ENCODE peak calls at places on chromosomes 12 and 14, in six cellular contexts. U is heart left ventricle, Z is OCI-LY7, B is heart right ventricle, O is omental fat pad, K is AG09319. G is an unnamed sample.

GRCh38 chr12:28027328-28027727 is 54.8 kb upstream of the PTHLH start:
- DNase-seq in U (no peak), Z (no peak), B (no peak), O (no peak), K (no peak), G (no peak)

GRCh38 chr12:54981796-54982195 is 2.8 kb downstream of the TESPA1 start:
- DNase-seq in U (no peak), Z (no peak), B (no peak), O (no peak), K (no peak), G (no peak)

GRCh38 chr12:62438098-62438692 is 28.4 kb upstream of the MON2 start:
- DNase-seq in U (peak; percentile 25), Z (peak; percentile 60), B (peak; percentile 47), O (no peak), K (peak; percentile 32), G (peak; percentile 64)

GRCh38 chr14:92252291-92252690 is 70.7 kb upstream of the SLC24A4 start:
- DNase-seq in U (no peak), Z (no peak), B (no peak), O (no peak), K (no peak), G (no peak)

GRCh38 chr12:77847665-77848431 is 17.2 kb downstream of the NAV3 start:
- DNase-seq in U (no peak), Z (peak; percentile 85), B (no peak), O (no peak), K (peak; percentile 42), G (no peak)

GRCh38 chr12:47790676-47791350 is 17.8 kb downstream of the SLC48A1 start:
- DNase-seq in U (no peak), Z (no peak), B (no peak), O (no peak), K (no peak), G (no peak)

GRCh38 chr14:100904307-100905019 is 941 bp upstream of the RTL1 start:
- DNase-seq in U (no peak), Z (no peak), B (no peak), O (no peak), K (no peak), G (no peak)

GRCh38 chr12:90216815-90217214 is 508.2 kb upstream of the ATP2B1 start:
- DNase-seq in U (peak; percentile 25), Z (no peak), B (peak; percentile 13), O (no peak), K (no peak), G (no peak)

GRCh38 chr12:59708059-59708458 is 112.2 kb downstream of the SLC16A7 start:
- DNase-seq in U (no peak), Z (no peak), B (no peak), O (no peak), K (peak; percentile 7), G (no peak)

GRCh38 chr12:31897791-31898503 is 61.3 kb upstream of the RESF1 start:
- DNase-seq in U (peak; percentile 34), Z (peak; percentile 32), B (peak; percentile 20), O (no peak), K (no peak), G (no peak)

GRCh38 chr12:81015510-81015909 is 62.4 kb upstream of the ACSS3 start:
- DNase-seq in U (no peak), Z (no peak), B (no peak), O (no peak), K (no peak), G (no peak)

GRCh38 chr14:104158827-104159798 is 20.7 kb downstream of the KIF26A start:
- DNase-seq in U (peak; percentile 51), Z (no peak), B (peak; percentile 37), O (no peak), K (no peak), G (no peak)

GRCh38 chr12:90943248-90943647 is 11.7 kb downstream of the CCER1 start:
- DNase-seq in U (no peak), Z (no peak), B (no peak), O (no peak), K (no peak), G (no peak)

GRCh38 chr14:60106341-60106740 is 14.6 kb downstream of the PCNX4 start:
- DNase-seq in U (peak; percentile 16), Z (no peak), B (no peak), O (no peak), K (no peak), G (no peak)

DNA sequence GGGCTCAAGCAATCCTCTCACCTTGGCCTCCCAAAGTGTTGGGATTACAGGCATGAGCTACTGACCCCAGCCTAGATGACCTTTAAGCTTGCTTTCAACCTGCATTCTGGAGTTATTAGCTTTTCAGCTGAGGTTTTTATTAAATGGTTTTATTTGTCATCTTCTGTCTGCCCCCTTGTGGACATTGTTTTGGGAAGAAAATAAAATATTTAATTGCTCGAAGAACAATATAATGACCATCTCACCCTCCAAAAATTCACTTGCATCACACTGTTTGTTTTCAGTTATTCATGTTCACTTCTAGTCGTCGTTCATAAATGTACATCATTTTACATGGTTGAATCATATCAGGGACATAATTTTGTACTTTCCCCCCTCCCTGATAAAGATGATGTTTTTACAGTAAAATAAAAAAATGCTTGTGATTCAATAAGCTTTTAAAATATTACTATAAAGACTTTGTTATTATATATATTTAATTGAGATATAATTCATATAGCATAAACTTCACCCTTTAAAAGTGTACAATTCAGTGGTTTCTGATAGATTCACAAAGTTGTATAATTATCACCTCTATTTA is 10.1 kb upstream of the SPATS2 start:
- DNase-seq in U (no peak), Z (peak; percentile 64), B (no peak), O (no peak), K (no peak), G (no peak)
- TF ChIP-seq CTCF in U (peak; percentile 25), Z (peak; percentile 85), B (peak; percentile 43), O (no peak), K (peak; percentile 52), G (peak; percentile 87)

DNA sequence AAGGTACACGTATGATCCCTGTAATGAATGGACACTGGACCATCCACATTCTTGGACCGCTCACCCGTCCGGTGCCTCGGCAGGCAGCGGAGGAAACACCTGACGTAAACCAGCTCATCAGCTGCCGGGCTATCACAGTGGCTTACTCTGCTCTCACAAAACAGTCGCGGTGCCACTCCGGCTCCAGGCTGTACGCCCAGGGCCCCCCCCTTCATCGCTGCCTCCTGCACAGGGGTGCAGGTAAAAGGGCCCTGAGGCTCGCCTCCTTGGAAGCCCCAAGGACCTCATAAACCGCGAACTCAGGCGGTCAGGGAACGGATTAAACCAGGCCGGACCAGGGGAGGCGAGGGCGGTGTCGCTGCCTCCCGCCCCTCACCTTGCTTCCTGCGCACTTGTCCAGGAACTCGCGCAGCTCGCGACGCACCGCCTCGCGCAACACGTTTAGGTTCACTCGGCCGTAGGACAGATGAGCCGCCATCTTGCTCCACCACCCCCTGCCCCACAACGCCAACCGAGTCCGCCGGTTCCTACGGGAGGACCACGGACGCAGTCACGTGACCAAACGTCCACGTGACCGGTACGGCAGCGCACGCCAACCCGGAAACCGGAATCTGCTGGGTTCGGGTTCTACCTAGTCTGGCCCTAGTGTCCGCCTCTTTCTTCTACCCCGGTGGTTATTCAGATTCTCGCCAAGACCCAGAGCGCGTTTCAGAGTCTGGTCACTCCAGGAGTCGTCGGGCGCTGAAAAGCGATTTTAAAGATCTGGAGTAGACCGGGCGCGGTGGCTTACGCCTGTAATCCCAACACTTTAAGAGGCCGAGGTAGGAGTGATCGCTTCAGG is at the start of gene VPS33A:
- DNase-seq in U (peak; percentile 95), Z (peak; percentile 100), B (peak; percentile 95), O (peak; percentile 95), K (peak; percentile 98), G (peak; percentile 97)
- TF ChIP-seq CTCF in U (no peak), Z (no peak), B (no peak), O (no peak), K (no peak), G (no peak)

DNA sequence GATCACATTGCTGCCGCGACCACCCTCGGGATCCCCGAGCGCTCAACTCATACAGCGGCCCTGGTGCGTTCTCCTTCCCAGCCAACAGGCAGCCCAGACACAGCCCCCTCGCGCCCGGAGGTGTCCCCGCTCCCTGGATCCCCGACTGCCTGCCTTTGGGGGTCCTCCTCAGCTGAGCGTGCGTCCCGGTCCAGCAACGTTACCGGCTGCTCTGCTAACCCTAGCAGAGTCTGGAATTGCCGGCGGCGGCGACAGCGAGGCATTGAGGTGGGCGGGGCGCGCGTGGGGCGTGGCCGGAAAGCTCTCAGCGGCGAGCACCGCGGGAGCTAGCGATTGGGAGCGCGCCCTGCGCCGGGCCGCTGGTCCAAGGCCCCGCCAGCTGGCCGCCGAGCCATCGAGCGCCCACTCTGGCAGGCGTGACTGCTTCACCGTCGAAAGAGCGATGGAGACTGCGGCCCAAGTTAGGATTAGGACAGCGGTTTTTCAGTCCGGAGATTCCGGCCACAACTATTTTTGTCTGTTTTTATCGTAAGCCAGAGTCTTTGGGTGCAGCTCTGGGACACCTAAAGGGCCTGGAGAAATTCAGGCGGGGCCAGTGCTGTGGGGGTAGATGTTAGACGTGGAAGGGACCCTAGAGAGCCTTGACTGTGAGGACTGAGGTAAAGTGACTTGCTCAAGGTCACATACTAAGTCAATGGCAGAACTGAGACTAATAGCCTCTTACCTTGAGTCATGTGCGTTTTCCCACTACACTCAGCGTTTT is at the start of gene HEATR5A:
- DNase-seq in U (peak; percentile 96), Z (peak; percentile 95), B (peak; percentile 95), O (peak; percentile 79), K (peak; percentile 90), G (peak; percentile 98)
- TF ChIP-seq CTCF in U (no peak), Z (peak; percentile 54), B (no peak), O (no peak), K (peak; percentile 18), G (no peak)

GRCh38 chr12:107375231-107375630 is 281.9 kb upstream of the CRY1 start:
- DNase-seq in U (no peak), Z (no peak), B (no peak), O (no peak), K (no peak), G (no peak)

GRCh38 chr12:107374136-107374535 is 280.8 kb upstream of the CRY1 start:
- DNase-seq in U (no peak), Z (peak; percentile 2), B (no peak), O (no peak), K (no peak), G (no peak)

GRCh38 chr12:107373238-107373809 is 280.0 kb upstream of the CRY1 start:
- DNase-seq in U (no peak), Z (no peak), B (no peak), O (no peak), K (no peak), G (no peak)

GRCh38 chr12:107369679-107370078 is 276.3 kb upstream of the CRY1 start:
- DNase-seq in U (no peak), Z (no peak), B (no peak), O (no peak), K (no peak), G (no peak)

DNA sequence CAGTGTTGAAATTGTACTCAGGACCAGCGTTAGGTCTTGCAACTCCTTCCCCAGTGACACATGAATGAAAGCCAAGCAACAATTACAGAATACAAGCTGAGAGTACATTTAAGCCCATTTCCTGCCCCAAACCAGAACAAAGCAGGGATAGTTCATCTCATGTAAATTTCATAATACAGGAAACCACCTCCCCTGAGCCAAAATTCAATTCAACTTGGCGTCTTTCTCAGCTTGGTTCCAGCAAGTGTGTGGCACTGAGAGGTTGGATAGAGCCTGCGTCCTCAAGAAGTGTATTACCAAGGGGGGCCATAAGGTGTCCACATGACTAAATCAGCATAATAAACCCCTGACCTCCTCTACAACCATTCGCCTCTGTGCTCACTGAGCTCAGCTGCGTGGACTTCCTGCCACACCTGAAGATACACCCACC is 278.9 kb upstream of the CRY1 start:
- DNase-seq in U (no peak), Z (peak; percentile 21), B (no peak), O (no peak), K (no peak), G (no peak)
- TF ChIP-seq CTCF in U (no peak), Z (no peak), B (no peak), O (no peak), K (no peak), G (no peak)

G was measured in mesothelial cell of epicardium.